ENCODE peak calls at places on chromosomes 7 and 10, in five cellular contexts. U is mammary epithelial cell, K is hepatocyte, Q is Peyer's patch, C is left ventricle myocardium inferior. Z is an unnamed sample.

GRCh38 chr7:16695621-16696237 is 49.7 kb downstream of the BZW2 start:
- DNase-seq in U (peak), K (peak), Q (no peak), C (no peak), Z (peak)

GRCh38 chr10:110679633-110680472 is 35.7 kb downstream of the RBM20 start:
- DNase-seq in U (no peak), K (no peak), Q (no peak), C (peak), Z (no peak)

GRCh38 chr10:128095023-128095752 is 31.0 kb downstream of the MKI67 start:
- DNase-seq in U (no peak), K (peak), Q (no peak), C (no peak), Z (no peak)

GRCh38 chr7:72538147-72538546 is 126.0 kb upstream of the CALN1 start:
- DNase-seq in U (no peak), K (no peak), Q (no peak), C (no peak), Z (no peak)

GRCh38 chr10:100364735-100365391 is 17.8 kb downstream of the SCD start:
- DNase-seq in U (peak), K (peak), Q (peak), C (peak), Z (no peak)

GRCh38 chr7:75879771-75880184 is 944 bp downstream of the RHBDD2 start:
- DNase-seq in U (no peak), K (no peak), Q (no peak), C (no peak), Z (no peak)

GRCh38 chr7:151680810-151681209 is 161.1 kb upstream of the RHEB start:
- DNase-seq in U (no peak), K (no peak), Q (no peak), C (no peak), Z (no peak)

GRCh38 chr7:151769189-151769821 is 107.6 kb downstream of the PRKAG2 start:
- DNase-seq in U (no peak), K (no peak), Q (no peak), C (no peak), Z (no peak)

GRCh38 chr10:95308389-95309302 is 17.8 kb upstream of the PDLIM1 start:
- DNase-seq in U (peak), K (peak), Q (peak), C (peak), Z (peak)

GRCh38 chr10:47217123-47217522 is 82.9 kb upstream of the GDF10 start:
- DNase-seq in U (no peak), K (no peak), Q (no peak), C (no peak), Z (no peak)

GRCh38 chr7:98151884-98152283 is 45.2 kb downstream of the LMTK2 start:
- DNase-seq in U (no peak), K (no peak), Q (no peak), C (no peak), Z (no peak)

GRCh38 chr7:105678811-105679495 is 97.7 kb upstream of the EFCAB10 start:
- DNase-seq in U (peak), K (no peak), Q (peak), C (peak), Z (no peak)

GRCh38 chr7:70044064-70044463 is 445.8 kb downstream of the AUTS2 start:
- DNase-seq in U (no peak), K (peak), Q (no peak), C (no peak), Z (no peak)

GRCh38 chr7:30656611-30657010 is 25.6 kb downstream of the CRHR2 start:
- DNase-seq in U (no peak), K (no peak), Q (peak), C (no peak), Z (no peak)

GRCh38 chr7:113100091-113100723 is 13.6 kb upstream of the GPR85 start:
- DNase-seq in U (peak), K (peak), Q (no peak), C (peak), Z (no peak)

GRCh38 chr10:88091490-88092061 is 228.2 kb downstream of the PTEN start:
- DNase-seq in U (peak), K (no peak), Q (no peak), C (no peak), Z (no peak)

GRCh38 chr10:117553171-117553814 is 10.7 kb downstream of the EMX2 start:
- DNase-seq in U (no peak), K (no peak), Q (peak), C (no peak), Z (no peak)

GRCh38 chr7:142883571-142884284 is 1.8 kb downstream of the TRPV6 start:
- DNase-seq in U (no peak), K (no peak), Q (no peak), C (no peak), Z (no peak)

GRCh38 chr10:77794256-77795142 is 132.1 kb downstream of the DLG5 start:
- DNase-seq in U (no peak), K (no peak), Q (no peak), C (no peak), Z (no peak)

GRCh38 chr10:1230592-1231275 is 174.5 kb downstream of the WDR37 start:
- DNase-seq in U (no peak), K (no peak), Q (no peak), C (no peak), Z (no peak)

GRCh38 chr7:1176891-1177373 is 16.9 kb upstream of the ZFAND2A start:
- DNase-seq in U (peak), K (peak), Q (peak), C (peak), Z (no peak)

GRCh38 chr10:103626178-103626577 is 132.7 kb downstream of the NEURL1 start:
- DNase-seq in U (no peak), K (no peak), Q (no peak), C (no peak), Z (no peak)

GRCh38 chr10:132478341-132479023 is 59.1 kb upstream of the INPP5A start:
- DNase-seq in U (no peak), K (no peak), Q (peak), C (no peak), Z (no peak)

GRCh38 chr10:110057461-110057860 is 49.7 kb downstream of the ADD3 start:
- DNase-seq in U (no peak), K (no peak), Q (no peak), C (no peak), Z (no peak)

GRCh38 chr7:94511763-94512162 is 2.2 kb downstream of the CASD1 start:
- DNase-seq in U (peak), K (no peak), Q (no peak), C (no peak), Z (no peak)

GRCh38 chr10:87650838-87651237 is 8.8 kb upstream of the PAPSS2 start:
- DNase-seq in U (no peak), K (no peak), Q (no peak), C (no peak), Z (no peak)

GRCh38 chr7:44697136-44698045 is 51.3 kb upstream of the ZMIZ2 start:
- DNase-seq in U (no peak), K (no peak), Q (no peak), C (no peak), Z (no peak)

GRCh38 chr10:130362308-130362761 is 226.1 kb downstream of the GLRX3 start:
- DNase-seq in U (no peak), K (peak), Q (no peak), C (peak), Z (no peak)

GRCh38 chr7:90642978-90643377 is 46.9 kb downstream of the CDK14 start:
- DNase-seq in U (no peak), K (no peak), Q (no peak), C (no peak), Z (no peak)

GRCh38 chr10:127875916-127876315 is 16.8 kb downstream of the CLRN3 start:
- DNase-seq in U (no peak), K (no peak), Q (no peak), C (no peak), Z (no peak)

GRCh38 chr10:2981361-2981801 is 86.0 kb upstream of the PFKP start:
- DNase-seq in U (no peak), K (no peak), Q (no peak), C (no peak), Z (no peak)

GRCh38 chr7:139613971-139614411 is 90.5 kb downstream of the CLEC2L start:
- DNase-seq in U (no peak), K (no peak), Q (no peak), C (no peak), Z (no peak)

GRCh38 chr7:93115796-93116195 is 2.0 kb downstream of the SAMD9 start:
- DNase-seq in U (peak), K (no peak), Q (no peak), C (no peak), Z (peak)
- H3K4me3 ChIP-seq in U (no peak), K (no peak), Q (no peak), C (no peak), Z (peak)

DNA sequence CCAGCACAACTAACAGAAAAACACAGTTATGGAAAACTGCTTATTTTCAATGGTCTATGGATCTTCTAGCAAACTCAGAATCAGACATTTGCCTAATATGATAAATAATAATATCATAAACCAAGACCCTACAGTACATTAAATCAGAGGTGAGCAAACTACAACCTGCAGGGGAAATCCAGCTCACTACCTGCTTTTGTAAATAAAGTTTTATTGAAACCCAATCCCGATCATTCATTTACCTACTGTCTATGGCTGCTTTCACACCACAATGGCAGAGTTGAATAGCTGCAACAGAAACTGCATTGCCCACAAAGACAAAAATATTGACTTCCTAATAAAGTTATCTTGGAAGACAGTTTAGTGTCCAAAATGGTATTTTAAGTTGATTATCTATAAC is 108.5 kb downstream of the ELAPOR2 start:
- DNase-seq in U (no peak), K (no peak), Q (no peak), C (no peak), Z (no peak)
- H3K27ac ChIP-seq in U (no peak), K (no peak), Q (no peak), C (no peak), Z (no peak)

GRCh38 chr7:52088008-52088787 is 771.6 kb upstream of the COBL start:
- DNase-seq in U (no peak), K (peak), Q (no peak), C (no peak), Z (no peak)
- TF ChIP-seq CTCF in U (no peak), K (peak), Q (no peak), C (no peak), Z (no peak)

DNA sequence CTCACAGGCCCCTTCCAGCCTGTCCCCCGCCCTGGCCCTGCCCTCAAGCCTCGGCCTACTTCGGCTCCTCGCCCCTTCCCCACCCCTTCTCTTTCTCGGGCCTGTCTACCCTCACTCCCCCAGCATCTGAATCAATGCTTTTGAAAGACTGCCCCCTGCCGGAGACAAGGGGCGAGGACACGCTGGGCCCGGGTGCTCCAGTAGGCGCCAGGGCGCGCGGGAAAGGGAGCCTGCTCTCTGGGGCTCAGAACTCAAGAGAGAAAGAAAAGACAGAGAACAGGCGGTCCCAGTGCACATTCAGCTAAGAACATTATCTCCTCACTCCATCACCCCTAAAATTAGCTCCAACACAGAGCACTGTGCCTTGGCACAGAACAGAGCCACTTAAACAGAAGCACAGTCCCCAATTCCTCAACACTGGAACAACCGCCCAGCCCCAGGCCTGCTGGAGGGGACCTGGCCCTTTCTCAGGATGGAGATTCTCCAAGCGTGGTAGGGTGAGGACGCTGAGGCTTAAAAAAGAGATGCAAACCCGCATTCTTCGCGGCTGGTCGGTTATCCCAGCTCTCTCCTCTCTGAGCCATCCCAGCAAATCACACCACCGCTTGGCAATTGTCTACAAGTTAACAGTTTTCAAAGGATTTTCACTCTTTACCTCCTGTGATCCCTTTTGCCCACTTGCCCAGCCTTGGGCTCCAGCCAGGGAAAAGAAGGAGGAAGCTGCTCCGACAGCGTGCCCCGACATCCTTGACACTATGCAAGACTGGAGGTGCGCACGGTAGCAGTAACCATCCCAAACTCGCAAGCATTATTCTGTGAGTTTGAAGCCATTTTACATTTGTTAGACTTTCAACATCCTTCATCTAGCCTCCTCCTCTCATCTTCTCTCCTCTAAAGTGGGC is 2.1 kb downstream of the GIGYF1 start:
- DNase-seq in U (peak), K (peak), Q (peak), C (peak), Z (no peak)
- H3K4me3 ChIP-seq in U (peak), K (no peak), Q (peak), C (peak), Z (peak)

DNA sequence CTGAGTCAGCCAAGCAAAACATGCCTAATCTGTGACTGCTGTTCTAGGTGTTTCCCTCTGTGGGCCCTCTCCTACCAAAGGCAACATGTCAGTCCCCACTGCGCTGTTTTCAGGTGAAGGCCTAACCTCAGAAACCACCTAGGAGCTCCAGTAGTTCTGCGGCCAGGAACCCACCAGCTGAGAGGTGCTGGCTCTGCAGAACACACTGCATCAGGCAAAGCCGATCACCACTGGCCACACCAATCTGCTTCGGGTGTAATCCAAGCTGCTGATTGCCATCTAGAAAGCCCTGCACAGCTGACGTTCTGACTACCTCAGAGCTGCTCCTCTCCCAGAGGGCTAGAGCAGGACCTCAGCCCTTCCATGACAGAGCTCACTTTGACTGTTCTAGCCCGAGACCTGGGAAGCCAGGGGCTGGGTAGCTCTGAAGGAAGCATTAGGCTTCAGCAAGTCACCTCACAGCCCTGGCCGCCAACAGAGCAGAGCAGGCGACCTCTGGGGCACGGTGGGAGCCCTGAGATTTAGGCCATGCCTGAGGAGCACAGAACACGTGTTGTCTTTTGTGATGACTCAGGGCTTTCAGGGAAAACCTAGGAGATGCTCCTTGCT is 14.8 kb downstream of the CAMK2G start:
- DNase-seq in U (no peak), K (no peak), Q (no peak), C (no peak), Z (no peak)
- H3K27ac ChIP-seq in U (no peak), K (no peak), Q (no peak), C (no peak), Z (no peak)

GRCh38 chr7:51477323-51477722 is 160.7 kb upstream of the COBL start:
- DNase-seq in U (no peak), K (no peak), Q (no peak), C (no peak), Z (no peak)

GRCh38 chr7:51481421-51481820 is 164.8 kb upstream of the COBL start:
- DNase-seq in U (no peak), K (peak), Q (no peak), C (no peak), Z (no peak)

GRCh38 chr7:51477819-51478218 is 161.2 kb upstream of the COBL start:
- DNase-seq in U (no peak), K (no peak), Q (no peak), C (no peak), Z (no peak)

GRCh38 chr7:51482976-51483375 is 166.4 kb upstream of the COBL start:
- DNase-seq in U (no peak), K (no peak), Q (no peak), C (no peak), Z (no peak)
- TF ChIP-seq CTCF in U (no peak), K (no peak), Q (no peak), C (no peak), Z (no peak)

GRCh38 chr10:60446070-60446833 is 56.6 kb upstream of the ANK3 start:
- DNase-seq in U (no peak), K (no peak), Q (no peak), C (no peak), Z (no peak)
- H3K4me3 ChIP-seq in U (no peak), K (no peak), Q (no peak), C (no peak), Z (no peak)

DNA sequence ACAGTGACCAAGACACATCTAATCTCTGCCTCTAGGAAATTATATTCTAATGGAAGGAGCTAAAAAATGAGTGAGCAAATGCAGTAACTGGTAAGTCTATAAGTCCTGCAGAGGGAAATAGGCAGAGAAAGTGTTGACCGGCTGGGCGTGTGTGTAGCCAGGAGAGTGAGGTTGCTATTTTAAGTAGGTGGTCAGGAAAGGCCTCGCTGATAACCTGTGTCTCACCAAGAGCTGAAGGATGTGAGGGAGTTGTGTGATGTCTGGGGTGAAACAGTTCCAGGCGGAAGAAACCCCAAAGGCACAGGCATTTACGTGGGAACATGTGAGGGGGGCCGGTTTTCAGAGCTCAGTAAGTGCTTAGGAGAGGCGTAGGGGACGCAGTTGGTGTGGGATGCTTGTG is 54.8 kb downstream of the BAMBI start:
- DNase-seq in U (no peak), K (no peak), Q (no peak), C (no peak), Z (no peak)
- H3K27ac ChIP-seq in U (no peak), K (no peak), Q (no peak), C (no peak), Z (no peak)

Z was measured in AG04450.